ENCODE peak calls at places on chromosome 7, in four cellular contexts. One of them, this sample, is unnamed.

GRCh38 chr7:43220250-43220649 is 107.8 kb downstream of the HECW1 start:
- DNase-seq in lung: no peak
- DNase-seq in CD8-positive, alpha-beta T cell: no peak
- DNase-seq in GM23338: no peak
- DNase-seq in this sample: no peak

GRCh38 chr7:98867271-98867701 is 2.5 kb downstream of the TMEM130 start:
- DNase-seq in lung: no peak
- DNase-seq in GM23338: peak; percentile 37
- DNase-seq in CD8-positive, alpha-beta T cell: no peak
- DNase-seq in this sample: no peak

GRCh38 chr7:89027781-89028180 is 232.2 kb upstream of the TEX47 start:
- DNase-seq in GM23338: no peak
- DNase-seq in lung: no peak
- DNase-seq in CD8-positive, alpha-beta T cell: no peak
- DNase-seq in this sample: no peak

GRCh38 chr7:37833107-37833817 is 15.1 kb upstream of the NME8 start:
- DNase-seq in CD8-positive, alpha-beta T cell: no peak
- DNase-seq in GM23338: peak; percentile 79
- DNase-seq in lung: peak; percentile 34
- DNase-seq in this sample: peak; percentile 31

GRCh38 chr7:134966691-134967090 is 19.6 kb upstream of the AGBL3 start:
- DNase-seq in GM23338: no peak
- DNase-seq in CD8-positive, alpha-beta T cell: no peak
- DNase-seq in lung: no peak
- DNase-seq in this sample: no peak

GRCh38 chr7:142753366-142753765 is 4.1 kb downstream of the PRSS1 start:
- DNase-seq in lung: no peak
- DNase-seq in CD8-positive, alpha-beta T cell: no peak
- DNase-seq in GM23338: no peak
- DNase-seq in this sample: no peak

GRCh38 chr7:13920053-13920697 is 69.3 kb downstream of the ETV1 start:
- DNase-seq in CD8-positive, alpha-beta T cell: no peak
- DNase-seq in lung: no peak
- DNase-seq in GM23338: peak; percentile 18
- DNase-seq in this sample: no peak

GRCh38 chr7:101622609-101623178 is 6.4 kb downstream of the MYL10 start:
- DNase-seq in lung: no peak
- DNase-seq in CD8-positive, alpha-beta T cell: no peak
- DNase-seq in GM23338: no peak
- DNase-seq in this sample: no peak

DNA sequence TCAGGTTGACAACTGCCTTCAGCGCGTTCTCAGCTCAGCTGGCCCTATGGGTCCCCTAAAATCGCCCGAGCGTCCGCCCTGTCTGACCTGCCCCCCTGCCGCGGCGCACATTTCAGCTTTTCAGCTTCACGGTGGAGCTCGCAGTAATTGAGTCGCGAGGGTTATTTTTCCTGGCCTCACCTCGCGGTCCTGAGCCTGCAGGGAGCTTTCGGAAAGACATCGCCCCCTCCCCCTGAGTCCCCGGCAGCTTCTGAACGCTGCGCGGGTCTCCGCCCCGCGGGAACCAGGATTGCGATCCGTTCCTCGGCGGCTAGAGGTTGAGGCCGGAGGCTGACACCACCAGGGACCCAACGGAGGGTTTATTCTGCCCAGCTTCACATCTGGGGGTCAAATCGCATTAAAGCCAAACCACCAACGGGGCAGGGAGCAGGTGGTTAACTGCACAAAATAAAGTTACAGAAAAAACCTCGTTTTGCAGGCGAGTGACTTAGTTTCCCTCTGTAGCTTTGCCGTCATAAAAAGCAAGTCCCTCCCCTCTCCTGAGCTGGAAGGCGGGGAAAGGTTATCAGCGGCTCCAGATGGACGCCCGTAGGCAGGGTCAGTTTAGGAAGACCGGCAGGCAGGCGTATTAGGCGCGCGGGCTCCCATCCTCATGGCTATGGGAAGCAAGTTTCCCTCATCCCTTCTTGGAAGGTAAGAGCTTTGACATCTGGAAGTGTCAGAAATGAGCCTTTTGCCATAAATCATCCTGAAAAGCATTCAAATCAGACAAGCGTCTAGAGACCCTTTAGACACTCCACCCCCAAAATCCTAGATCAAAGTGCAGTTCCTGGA is 10.9 kb downstream of the TWIST1 start:
- DNase-seq in GM23338: peak; percentile 68
- DNase-seq in CD8-positive, alpha-beta T cell: no peak
- DNase-seq in lung: no peak
- DNase-seq in this sample: no peak
- H3K4me3 ChIP-seq in GM23338: peak overlapping the region; percentile 56
- H3K4me3 ChIP-seq in CD8-positive, alpha-beta T cell: no peak overlapping the region
- H3K4me3 ChIP-seq in lung: no peak overlapping the region
- H3K4me3 ChIP-seq in this sample: no peak overlapping the region

DNA sequence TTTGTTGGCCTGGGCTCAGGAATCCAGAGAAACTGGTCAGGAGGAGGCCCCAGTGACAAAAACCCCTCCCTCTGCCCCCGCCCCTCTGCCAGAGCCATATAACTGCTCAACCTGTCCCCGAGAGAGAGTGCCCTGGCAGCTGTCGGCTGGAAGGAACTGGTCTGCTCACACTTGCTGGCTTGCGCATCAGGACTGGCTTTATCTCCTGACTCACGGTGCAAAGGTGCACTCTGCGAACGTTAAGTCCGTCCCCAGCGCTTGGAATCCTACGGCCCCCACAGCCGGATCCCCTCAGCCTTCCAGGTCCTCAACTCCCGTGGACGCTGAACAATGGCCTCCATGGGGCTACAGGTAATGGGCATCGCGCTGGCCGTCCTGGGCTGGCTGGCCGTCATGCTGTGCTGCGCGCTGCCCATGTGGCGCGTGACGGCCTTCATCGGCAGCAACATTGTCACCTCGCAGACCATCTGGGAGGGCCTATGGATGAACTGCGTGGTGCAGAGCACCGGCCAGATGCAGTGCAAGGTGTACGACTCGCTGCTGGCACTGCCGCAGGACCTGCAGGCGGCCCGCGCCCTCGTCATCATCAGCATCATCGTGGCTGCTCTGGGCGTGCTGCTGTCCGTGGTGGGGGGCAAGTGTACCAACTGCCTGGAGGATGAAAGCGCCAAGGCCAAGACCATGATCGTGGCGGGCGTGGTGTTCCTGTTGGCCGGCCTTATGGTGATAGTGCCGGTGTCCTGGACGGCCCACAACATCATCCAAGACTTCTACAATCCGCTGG is at the start of gene CLDN4:
- DNase-seq in lung: peak; percentile 93
- DNase-seq in GM23338: peak; percentile 84
- DNase-seq in CD8-positive, alpha-beta T cell: no peak
- DNase-seq in this sample: no peak
- H3K27ac ChIP-seq in lung: no peak within 1 kb of the TSS
- H3K27ac ChIP-seq in GM23338: peak within 1 kb of the TSS; percentile 94
- H3K27ac ChIP-seq in CD8-positive, alpha-beta T cell: no peak within 1 kb of the TSS
- H3K27ac ChIP-seq in this sample: no peak within 1 kb of the TSS

GRCh38 chr7:118753464-118753863 is 529.0 kb downstream of the ANKRD7 start:
- DNase-seq in CD8-positive, alpha-beta T cell: no peak
- DNase-seq in GM23338: no peak
- DNase-seq in lung: no peak
- DNase-seq in this sample: no peak
- H3K4me1 ChIP-seq in CD8-positive, alpha-beta T cell: no peaks in the 10 kb centered on the region
- H3K4me1 ChIP-seq in GM23338: no peaks in the 10 kb centered on the region
- H3K4me1 ChIP-seq in lung: no peaks in the 10 kb centered on the region
- H3K4me1 ChIP-seq in this sample: no peaks in the 10 kb centered on the region

GRCh38 chr7:15921576-15921975 is 235.1 kb upstream of the MEOX2 start:
- DNase-seq in lung: no peak
- DNase-seq in CD8-positive, alpha-beta T cell: no peak
- DNase-seq in GM23338: no peak
- DNase-seq in this sample: no peak

GRCh38 chr7:15915694-15916093 is 229.2 kb upstream of the MEOX2 start:
- DNase-seq in GM23338: no peak
- DNase-seq in CD8-positive, alpha-beta T cell: no peak
- DNase-seq in lung: no peak
- DNase-seq in this sample: no peak

GRCh38 chr7:15914611-15915010 is 228.1 kb upstream of the MEOX2 start:
- DNase-seq in lung: no peak
- DNase-seq in GM23338: no peak
- DNase-seq in CD8-positive, alpha-beta T cell: no peak
- DNase-seq in this sample: no peak

GRCh38 chr7:15920953-15921352 is 234.5 kb upstream of the MEOX2 start:
- DNase-seq in lung: no peak
- DNase-seq in GM23338: no peak
- DNase-seq in CD8-positive, alpha-beta T cell: no peak
- DNase-seq in this sample: no peak

DNA sequence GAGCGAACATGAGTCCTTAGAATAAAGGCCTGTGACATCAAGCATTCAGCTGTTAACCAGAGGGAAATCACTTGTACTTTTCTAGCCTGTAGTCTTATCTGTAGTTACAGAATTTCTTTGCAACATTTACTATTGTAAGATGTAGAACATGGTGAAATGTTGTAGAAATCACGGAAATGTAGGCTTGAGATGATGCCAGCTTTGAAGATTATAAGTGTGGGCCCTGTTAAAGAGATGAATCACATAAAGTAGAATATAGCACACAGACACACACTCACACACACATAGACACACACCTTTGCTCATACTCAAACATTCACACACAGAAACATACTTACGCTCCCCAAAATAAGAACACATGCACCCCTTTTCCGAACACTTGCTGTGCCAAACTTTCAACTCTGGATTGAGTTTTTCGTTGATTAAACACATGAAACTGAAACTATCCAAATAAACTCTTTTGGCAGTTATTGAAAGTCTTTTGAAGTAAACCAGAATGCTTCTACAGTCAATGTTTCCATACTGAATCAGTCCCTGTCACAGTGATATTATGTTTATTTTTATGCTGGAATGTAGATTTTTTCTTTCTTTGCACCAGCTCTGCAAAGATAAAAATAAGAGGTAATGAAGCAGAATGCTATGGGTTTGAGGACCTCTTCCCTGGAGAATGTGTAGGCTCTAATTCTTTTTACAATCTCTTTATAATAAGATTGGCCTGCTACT is 230.3 kb upstream of the MEOX2 start:
- DNase-seq in lung: no peak
- DNase-seq in CD8-positive, alpha-beta T cell: no peak
- DNase-seq in GM23338: no peak
- DNase-seq in this sample: no peak
- H3K4me3 ChIP-seq in lung: no peak overlapping the region
- H3K4me3 ChIP-seq in CD8-positive, alpha-beta T cell: no peak overlapping the region
- H3K4me3 ChIP-seq in GM23338: no peak overlapping the region
- H3K4me3 ChIP-seq in this sample: no peak overlapping the region

GRCh38 chr7:44977304-44977858 is 1.4 kb downstream of the MYO1G start:
- DNase-seq in CD8-positive, alpha-beta T cell: peak; percentile 37
- DNase-seq in lung: peak; percentile 39
- DNase-seq in GM23338: no peak
- DNase-seq in this sample: peak; percentile 65

GRCh38 chr7:44977956-44978355 is 859 bp downstream of the MYO1G start:
- DNase-seq in CD8-positive, alpha-beta T cell: no peak
- DNase-seq in GM23338: no peak
- DNase-seq in lung: no peak
- DNase-seq in this sample: no peak

GRCh38 chr7:44979481-44980392 is 922 bp upstream of the MYO1G start:
- DNase-seq in GM23338: peak; percentile 35
- DNase-seq in CD8-positive, alpha-beta T cell: no peak
- DNase-seq in lung: no peak
- DNase-seq in this sample: no peak

GRCh38 chr7:44980393-44981034 is 1.7 kb upstream of the MYO1G start:
- DNase-seq in GM23338: no peak
- DNase-seq in CD8-positive, alpha-beta T cell: peak; percentile 40
- DNase-seq in lung: peak; percentile 84
- DNase-seq in this sample: peak; percentile 64

GRCh38 chr7:44978511-44979366 is at the start of gene MYO1G:
- DNase-seq in lung: peak; percentile 66
- DNase-seq in GM23338: no peak
- DNase-seq in CD8-positive, alpha-beta T cell: peak; percentile 65
- DNase-seq in this sample: peak; percentile 90
- H3K27ac ChIP-seq in lung: no peak within 1 kb of the TSS
- H3K27ac ChIP-seq in GM23338: peak within 1 kb of the TSS; percentile 42
- H3K27ac ChIP-seq in CD8-positive, alpha-beta T cell: peak within 1 kb of the TSS; percentile 78
- H3K27ac ChIP-seq in this sample: peak within 1 kb of the TSS; percentile 85

GRCh38 chr7:84274029-84274638 is 79.5 kb upstream of the SEMA3A start:
- DNase-seq in lung: no peak
- DNase-seq in GM23338: peak; percentile 60
- DNase-seq in CD8-positive, alpha-beta T cell: no peak
- DNase-seq in this sample: no peak
- H3K4me1 ChIP-seq in lung: no peaks in the 10 kb centered on the region
- H3K4me1 ChIP-seq in GM23338: peaks cover 19% of the 10 kb centered on the region
- H3K4me1 ChIP-seq in CD8-positive, alpha-beta T cell: no peaks in the 10 kb centered on the region
- H3K4me1 ChIP-seq in this sample: no peaks in the 10 kb centered on the region

GRCh38 chr7:70334295-70334694 is 736.0 kb downstream of the AUTS2 start:
- DNase-seq in lung: no peak
- DNase-seq in GM23338: no peak
- DNase-seq in CD8-positive, alpha-beta T cell: no peak
- DNase-seq in this sample: no peak
- H3K4me3 ChIP-seq in lung: no peak overlapping the region
- H3K4me3 ChIP-seq in GM23338: no peak overlapping the region
- H3K4me3 ChIP-seq in CD8-positive, alpha-beta T cell: no peak overlapping the region
- H3K4me3 ChIP-seq in this sample: no peak overlapping the region

GRCh38 chr7:12890586-12890985 is 203.2 kb downstream of the ARL4A start:
- DNase-seq in lung: no peak
- DNase-seq in CD8-positive, alpha-beta T cell: no peak
- DNase-seq in GM23338: no peak
- DNase-seq in this sample: no peak
- H3K27ac ChIP-seq in lung: no peak overlapping the region
- H3K27ac ChIP-seq in CD8-positive, alpha-beta T cell: no peak overlapping the region
- H3K27ac ChIP-seq in GM23338: no peak overlapping the region
- H3K27ac ChIP-seq in this sample: no peak overlapping the region

DNA sequence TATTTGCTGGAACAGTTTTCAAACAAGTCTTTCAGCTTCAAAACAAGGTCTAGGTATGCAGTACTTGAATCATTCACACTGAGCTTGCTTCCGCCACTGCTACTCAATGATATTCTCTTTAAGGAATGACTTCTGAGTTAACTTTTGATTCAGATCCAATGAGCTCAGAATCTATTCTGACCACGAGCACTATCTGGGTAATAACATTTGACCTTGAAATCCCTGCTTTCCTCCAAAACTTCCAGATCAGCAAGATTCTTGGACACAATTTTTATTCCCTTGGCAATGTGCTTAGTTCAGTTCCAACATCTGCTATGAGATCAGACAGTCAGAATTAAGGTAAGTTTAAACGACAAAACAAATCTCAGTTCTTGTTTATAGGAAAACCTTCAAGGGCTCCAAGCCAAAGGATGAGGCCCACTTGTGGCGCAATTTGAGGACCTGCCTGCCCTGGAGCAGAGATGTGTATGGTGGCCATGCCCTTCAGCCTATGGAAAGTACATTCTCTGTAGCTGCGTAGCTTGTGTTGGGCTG is 87.2 kb downstream of the RNF216 start:
- DNase-seq in GM23338: no peak
- DNase-seq in CD8-positive, alpha-beta T cell: no peak
- DNase-seq in lung: no peak
- DNase-seq in this sample: no peak
- H3K4me1 ChIP-seq in GM23338: peaks cover 4% of the 10 kb centered on the region
- H3K4me1 ChIP-seq in CD8-positive, alpha-beta T cell: peaks cover 96% of the 10 kb centered on the region
- H3K4me1 ChIP-seq in lung: peaks cover 30% of the 10 kb centered on the region
- H3K4me1 ChIP-seq in this sample: peaks cover 100% of the 10 kb centered on the region

GRCh38 chr7:36650766-36651310 is 73.5 kb downstream of the AOAH start:
- DNase-seq in lung: no peak
- DNase-seq in CD8-positive, alpha-beta T cell: no peak
- DNase-seq in GM23338: no peak
- DNase-seq in this sample: no peak
- H3K4me3 ChIP-seq in lung: no peak overlapping the region
- H3K4me3 ChIP-seq in CD8-positive, alpha-beta T cell: no peak overlapping the region
- H3K4me3 ChIP-seq in GM23338: no peak overlapping the region
- H3K4me3 ChIP-seq in this sample: no peak overlapping the region